ENCODE peak calls at places on chromosomes 1 and 21, in seven cellular contexts. B is tibial nerve; R is CD4-positive, CD25-positive, alpha-beta regulatory T cell; V is HT-29; Z is WTC11; P is activated T-helper 1 cell treated with anti-CD3 and anti-CD28 coated beads, Interleukin-2, amount 50 U/mL, for 16 hours; M is GM19239. S is an unnamed sample.
A peak's percentile ranks its signal among the peaks of the same experiment; 100 is the strongest.

GRCh38 chr21:15870819-15871218 is 141.0 kb downstream of the USP25 start:
- DNase-seq in V (no peak), M (no peak), R (no peak), Z (no peak), P (no peak), B (no peak), S (no peak)

GRCh38 chr1:29621826-29622435 is 385.6 kb downstream of the PTPRU start:
- DNase-seq in R (no peak), Z (no peak), P (no peak), B (no peak), M (no peak), V (no peak), S (no peak)

GRCh38 chr1:53603431-53603830 is 135.5 kb downstream of the GLIS1 start:
- DNase-seq in R (no peak), P (no peak), B (no peak), M (no peak), Z (no peak), V (no peak), S (peak; percentile 21)

GRCh38 chr1:192732787-192733186 is 76.1 kb upstream of the RGS2 start:
- DNase-seq in Z (no peak), V (peak; percentile 46), P (no peak), M (no peak), B (no peak), R (no peak), S (no peak)

GRCh38 chr1:39409055-39409816 is 82.2 kb upstream of the BMP8A start:
- DNase-seq in R (no peak), P (no peak), M (no peak), B (peak; percentile 57), V (peak; percentile 55), Z (peak; percentile 66), S (peak; percentile 76)

GRCh38 chr1:26702680-26703038 is 6.8 kb downstream of the ARID1A start:
- DNase-seq in Z (no peak), V (no peak), B (no peak), M (no peak), R (no peak), P (no peak), S (no peak)

GRCh38 chr1:213683529-213683928 is 304.2 kb upstream of the PROX1 start:
- DNase-seq in M (no peak), P (no peak), V (no peak), R (no peak), Z (no peak), B (no peak), S (no peak)

GRCh38 chr1:52686830-52687229 is 11.3 kb downstream of the COA7 start:
- DNase-seq in R (no peak), P (no peak), B (no peak), Z (no peak), M (no peak), V (no peak), S (no peak)

GRCh38 chr1:230857077-230857476 is 11.2 kb downstream of the C1orf198 start:
- DNase-seq in R (no peak), Z (no peak), V (no peak), P (no peak), M (no peak), B (no peak), S (no peak)

GRCh38 chr1:171218661-171219060 is 29.6 kb upstream of the FMO1 start:
- DNase-seq in P (no peak), V (no peak), B (no peak), M (no peak), R (no peak), Z (no peak), S (no peak)

GRCh38 chr1:37752583-37753471 is 12.1 kb downstream of the EPHA10 start:
- DNase-seq in B (no peak), M (peak; percentile 64), V (peak; percentile 33), Z (peak; percentile 62), P (no peak), R (no peak), S (no peak)

GRCh38 chr1:199918196-199918789 is 109.2 kb upstream of the NR5A2 start:
- DNase-seq in B (no peak), V (no peak), R (no peak), M (no peak), P (no peak), Z (no peak), S (no peak)

GRCh38 chr21:44454747-44455523 is at the start of gene LRRC3:
- DNase-seq in V (peak; percentile 29), Z (peak; percentile 96), M (peak; percentile 98), B (peak; percentile 78), P (peak; percentile 52), R (peak; percentile 80), S (peak; percentile 85)

GRCh38 chr21:35441868-35442582 is 392.9 kb upstream of the RUNX1 start:
- DNase-seq in B (no peak), Z (no peak), V (no peak), P (no peak), M (no peak), R (no peak), S (no peak)

GRCh38 chr1:79188371-79188770 is 181.8 kb upstream of the ADGRL4 start:
- DNase-seq in R (no peak), P (no peak), V (peak; percentile 72), Z (no peak), M (no peak), B (no peak), S (no peak)

GRCh38 chr1:206136241-206136640 is 19.1 kb upstream of the AVPR1B start:
- DNase-seq in R (no peak), P (no peak), B (no peak), Z (no peak), V (no peak), M (no peak), S (no peak)

GRCh38 chr21:44569861-44570517 is 3.5 kb upstream of the KRTAP10-4 start:
- DNase-seq in Z (no peak), V (no peak), M (no peak), B (no peak), R (no peak), P (no peak), S (no peak)

GRCh38 chr1:111148376-111148881 is 8.4 kb downstream of the CEPT1 start:
- DNase-seq in B (no peak), Z (no peak), R (no peak), V (no peak), P (no peak), M (no peak), S (no peak)

GRCh38 chr1:223700388-223700918 is 11.9 kb upstream of the CAPN2 start:
- DNase-seq in R (no peak), V (no peak), Z (no peak), B (no peak), P (no peak), M (no peak), S (no peak)

GRCh38 chr1:182977480-182977879 is 24.5 kb upstream of the SHCBP1L start:
- DNase-seq in B (no peak), V (no peak), R (no peak), Z (no peak), P (no peak), M (no peak), S (no peak)

GRCh38 chr21:34510148-34511142 is 1.6 kb downstream of the KCNE1 start:
- DNase-seq in M (peak; percentile 37), R (no peak), B (peak; percentile 69), V (peak; percentile 70), Z (peak; percentile 90), P (no peak), S (peak; percentile 67)

GRCh38 chr1:58968360-58968952 is 184.6 kb upstream of the JUN start:
- DNase-seq in V (peak; percentile 16), R (no peak), P (no peak), B (peak; percentile 77), M (peak; percentile 37), Z (no peak), S (peak; percentile 94)

GRCh38 chr1:173255214-173255813 is 48.2 kb upstream of the TNFSF4 start:
- DNase-seq in Z (peak; percentile 22), B (peak; percentile 8), M (no peak), V (peak; percentile 73), P (no peak), R (no peak), S (no peak)

GRCh38 chr1:19000065-19000464 is 43.6 kb upstream of the IFFO2 start:
- DNase-seq in P (no peak), B (no peak), V (no peak), Z (no peak), R (no peak), M (no peak), S (no peak)

GRCh38 chr1:91805343-91805801 is 80.6 kb downstream of the TGFBR3 start:
- DNase-seq in Z (no peak), R (no peak), V (no peak), M (no peak), P (no peak), B (no peak), S (no peak)

GRCh38 chr21:45992311-45993209 is 11.0 kb downstream of the COL6A1 start:
- DNase-seq in M (no peak), P (no peak), V (no peak), Z (peak; percentile 7), R (peak; percentile 0), B (no peak), S (peak; percentile 71)

GRCh38 chr1:169809370-169810095 is 14.8 kb upstream of the METTL18 start:
- DNase-seq in Z (no peak), R (no peak), V (peak; percentile 66), M (no peak), B (peak; percentile 60), P (no peak), S (no peak)

GRCh38 chr1:25819496-25820246 is at the start of gene MTFR1L:
- DNase-seq in P (peak; percentile 90), R (peak; percentile 91), V (peak; percentile 87), B (peak; percentile 78), M (peak; percentile 97), Z (peak; percentile 84), S (peak; percentile 81)

GRCh38 chr1:246152986-246153431 is 354.1 kb downstream of the SMYD3 start:
- DNase-seq in Z (no peak), M (no peak), B (no peak), R (no peak), P (no peak), V (no peak), S (no peak)

S was measured in tibial artery.